ENCODE peak calls at places on chromosomes 6 and 20, in four cellular contexts. I is HCT116, P is HepG2, R is SK-N-SH. O is an unnamed sample.

GRCh38 chr6:34817337-34817910 is 25.5 kb downstream of the BLTP3A start:
- DNase-seq in I (no peak), P (no peak), R (no peak), O (no peak)

GRCh38 chr20:45998761-45999160 is 9.9 kb upstream of the MMP9 start:
- DNase-seq in I (no peak), P (no peak), R (no peak), O (no peak)

GRCh38 chr6:152270301-152270925 is 366.7 kb downstream of the SYNE1 start:
- DNase-seq in I (no peak), P (no peak), R (no peak), O (no peak)

GRCh38 chr20:60976913-60977312 is 275.1 kb upstream of the CDH4 start:
- DNase-seq in I (no peak), P (no peak), R (no peak), O (no peak)

GRCh38 chr6:85372915-85373270 is 77.0 kb upstream of the NT5E start:
- DNase-seq in I (no peak), P (no peak), R (no peak), O (no peak)

GRCh38 chr6:2127484-2127911 is 117.9 kb downstream of the GMDS start:
- DNase-seq in I (no peak), P (no peak), R (no peak), O (no peak)

GRCh38 chr6:46891396-46891795 is 30.3 kb downstream of the ADGRF5 start:
- DNase-seq in I (no peak), P (no peak), R (no peak), O (no peak)

GRCh38 chr6:108592371-108593337 is 31.9 kb downstream of the FOXO3 start:
- DNase-seq in I (no peak), P (no peak), R (no peak), O (peak; percentile 58)

GRCh38 chr20:53767206-53767924 is 173.7 kb upstream of the ZNF217 start:
- DNase-seq in I (no peak), P (no peak), R (no peak), O (no peak)

GRCh38 chr20:45810191-45810590 is 2.3 kb upstream of the UBE2C start:
- DNase-seq in I (no peak), P (no peak), R (no peak), O (no peak)

GRCh38 chr6:162058281-162058875 is 669.2 kb downstream of the PRKN start:
- DNase-seq in I (peak; percentile 93), P (peak; percentile 98), R (no peak), O (no peak)
- TF ChIP-seq JUND in I (peak; percentile 91), P (peak; percentile 92), R (no peak), O (no peak)

GRCh38 chr6:169913096-169913615 is 161.7 kb downstream of the ERMARD start:
- DNase-seq in I (no peak), P (no peak), R (no peak), O (no peak)
- TF ChIP-seq JUND in I (no peak), P (no peak), R (no peak), O (no peak)

GRCh38 chr6:15715060-15715459 is 52.2 kb upstream of the DTNBP1 start:
- DNase-seq in I (no peak), P (no peak), R (no peak), O (no peak)
- TF ChIP-seq JUND in I (peak; percentile 36), P (no peak), R (no peak), O (no peak)

GRCh38 chr6:143531720-143532504 is 20.4 kb upstream of the FUCA2 start:
- DNase-seq in I (no peak), P (no peak), R (no peak), O (no peak)

GRCh38 chr6:143528164-143528811 is 16.8 kb upstream of the FUCA2 start:
- DNase-seq in I (no peak), P (no peak), R (no peak), O (no peak)

GRCh38 chr6:143527677-143528076 is 16.2 kb upstream of the FUCA2 start:
- DNase-seq in I (no peak), P (no peak), R (no peak), O (no peak)

GRCh38 chr6:143529095-143529494 is 17.6 kb upstream of the FUCA2 start:
- DNase-seq in I (no peak), P (no peak), R (peak; percentile 41), O (no peak)
- TF ChIP-seq JUND in I (no peak), P (no peak), R (no peak), O (no peak)

GRCh38 chr6:45514454-45514853 is 136.7 kb upstream of the SUPT3H start:
- DNase-seq in I (no peak), P (no peak), R (no peak), O (no peak)
- TF ChIP-seq JUND in I (no peak), P (no peak), R (no peak), O (no peak)

GRCh38 chr6:37714836-37715425 is 17.2 kb upstream of the MDGA1 start:
- DNase-seq in I (no peak), P (peak; percentile 27), R (no peak), O (no peak)

GRCh38 chr6:37713529-37714119 is 15.9 kb upstream of the MDGA1 start:
- DNase-seq in I (no peak), P (no peak), R (peak; percentile 44), O (no peak)

GRCh38 chr6:37712508-37712907 is 14.8 kb upstream of the MDGA1 start:
- DNase-seq in I (no peak), P (no peak), R (no peak), O (no peak)

DNA sequence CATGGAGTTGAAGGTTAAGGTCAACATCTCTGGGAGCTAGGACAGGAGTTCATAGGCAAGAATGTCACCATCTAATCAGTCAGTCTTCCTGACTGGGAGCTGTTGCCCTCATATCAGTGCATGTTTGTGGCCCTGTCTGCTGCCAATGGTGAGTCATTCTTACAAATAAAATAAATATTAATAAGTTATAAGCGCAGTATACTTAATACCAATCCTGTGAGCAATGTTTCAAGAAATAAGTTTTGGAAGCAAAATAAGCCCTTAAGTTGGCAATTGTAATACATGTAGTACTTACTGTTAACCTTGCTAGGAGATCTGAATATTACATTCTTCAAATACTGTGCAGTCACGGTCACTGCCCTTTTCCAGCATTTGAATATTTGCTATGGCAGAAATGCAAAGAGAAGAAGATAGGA is 20.2 kb upstream of the MDGA1 start:
- DNase-seq in I (no peak), P (no peak), R (no peak), O (no peak)
- TF ChIP-seq JUND in I (no peak), P (no peak), R (peak; percentile 54), O (no peak)

DNA sequence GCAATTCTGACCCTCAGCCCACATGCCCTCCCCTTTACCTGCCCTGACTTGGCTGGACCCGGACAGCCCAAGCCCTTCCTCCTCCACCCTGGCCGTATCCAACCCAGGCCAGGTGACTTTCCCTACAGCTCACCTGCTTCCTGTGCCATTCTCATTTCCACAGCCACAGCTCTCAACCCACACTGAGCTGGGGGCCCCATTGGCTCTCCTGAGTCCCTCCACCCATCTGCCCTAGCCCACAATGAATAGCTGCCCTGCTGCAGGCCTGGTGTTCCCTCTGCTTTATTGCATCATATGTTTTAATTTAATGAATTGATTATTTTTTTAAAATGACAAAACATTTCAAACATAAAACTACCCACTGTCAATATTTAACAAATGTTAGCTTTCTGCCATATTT is 118.5 kb upstream of the BACH2 start:
- DNase-seq in I (no peak), P (no peak), R (no peak), O (no peak)
- TF ChIP-seq JUND in I (no peak), P (no peak), R (no peak), O (no peak)

GRCh38 chr6:61809004-61809595 is 476.9 kb downstream of the KHDRBS2 start:
- DNase-seq in I (no peak), P (peak; percentile 45), R (peak; percentile 2), O (peak; percentile 22)
- TF ChIP-seq JUND in I (no peak), P (no peak), R (no peak), O (no peak)